ENCODE peak calls at places on chromosomes 16 and 17, in ten cellular contexts. Q is GM23338, V is cardiac muscle cell, C is OCI-LY7, E is sigmoid colon, W is upper lobe of right lung, B is IMR-90, L is AG10803, R is gastrocnemius medialis, T is bronchial epithelial cell. F is an unnamed sample.

GRCh38 chr17:57773557-57773956 is 28.5 kb upstream of the CCDC182 start:
- DNase-seq in C (no peak), W (no peak), R (no peak), V (no peak), L (no peak), E (no peak), B (no peak), T (peak), Q (no peak), F (no peak)

GRCh38 chr17:17714879-17715278 is 33.6 kb downstream of the RAI1 start:
- DNase-seq in W (no peak), L (no peak), B (no peak), T (no peak), V (no peak), R (no peak), Q (no peak), C (no peak), E (no peak), F (no peak)

GRCh38 chr17:75826561-75827290 is 17.5 kb downstream of the UNC13D start:
- DNase-seq in W (no peak), C (peak), Q (no peak), V (no peak), T (no peak), B (no peak), L (no peak), R (no peak), E (no peak), F (no peak)

GRCh38 chr16:76389126-76389525 is 111.9 kb downstream of the CNTNAP4 start:
- DNase-seq in C (no peak), R (no peak), W (no peak), V (no peak), B (no peak), E (no peak), T (no peak), Q (no peak), L (no peak), F (no peak)

GRCh38 chr16:49472598-49472997 is 99.0 kb downstream of the C16orf78 start:
- DNase-seq in B (no peak), V (no peak), T (no peak), Q (peak), R (no peak), L (no peak), W (peak), E (peak), C (no peak), F (no peak)

GRCh38 chr16:89453662-89454321 is 36.6 kb downstream of the ANKRD11 start:
- DNase-seq in Q (no peak), C (no peak), V (no peak), L (no peak), E (no peak), R (no peak), T (no peak), B (no peak), W (no peak), F (no peak)

GRCh38 chr16:89646906-89647305 is 10.6 kb downstream of the CHMP1A start:
- DNase-seq in R (no peak), L (no peak), W (no peak), Q (no peak), E (no peak), B (no peak), T (peak), C (no peak), V (no peak), F (no peak)

GRCh38 chr17:29061036-29061435 is 18.1 kb downstream of the PIPOX start:
- DNase-seq in R (no peak), W (no peak), L (no peak), B (no peak), T (no peak), C (no peak), Q (no peak), E (no peak), V (peak), F (no peak)

GRCh38 chr16:82585675-82586074 is 41.1 kb upstream of the CDH13 start:
- DNase-seq in C (no peak), L (peak), R (no peak), Q (no peak), V (no peak), B (peak), T (peak), E (no peak), W (no peak), F (peak)

GRCh38 chr16:21646721-21647561 is 5.5 kb downstream of the IGSF6 start:
- DNase-seq in T (peak), R (no peak), B (no peak), C (peak), W (no peak), Q (no peak), V (no peak), L (no peak), E (no peak), F (no peak)

GRCh38 chr16:70725912-70726828 is 40.3 kb upstream of the MTSS2 start:
- DNase-seq in R (no peak), V (peak), E (peak), C (no peak), W (peak), Q (no peak), T (no peak), B (peak), L (no peak), F (no peak)

GRCh38 chr17:78257810-78258322 is 26.4 kb downstream of the TMEM235 start:
- DNase-seq in T (no peak), W (peak), C (peak), V (no peak), B (peak), Q (no peak), E (no peak), L (no peak), R (no peak), F (peak)

GRCh38 chr17:75610103-75610984 is 22.7 kb downstream of the MYO15B start:
- DNase-seq in Q (no peak), V (no peak), L (no peak), W (no peak), T (no peak), B (no peak), C (no peak), R (no peak), E (no peak), F (no peak)

GRCh38 chr16:54932737-54933254 is 2.1 kb downstream of the IRX5 start:
- DNase-seq in Q (peak), L (no peak), V (peak), B (no peak), T (no peak), W (peak), E (no peak), C (no peak), R (no peak), F (no peak)

DNA sequence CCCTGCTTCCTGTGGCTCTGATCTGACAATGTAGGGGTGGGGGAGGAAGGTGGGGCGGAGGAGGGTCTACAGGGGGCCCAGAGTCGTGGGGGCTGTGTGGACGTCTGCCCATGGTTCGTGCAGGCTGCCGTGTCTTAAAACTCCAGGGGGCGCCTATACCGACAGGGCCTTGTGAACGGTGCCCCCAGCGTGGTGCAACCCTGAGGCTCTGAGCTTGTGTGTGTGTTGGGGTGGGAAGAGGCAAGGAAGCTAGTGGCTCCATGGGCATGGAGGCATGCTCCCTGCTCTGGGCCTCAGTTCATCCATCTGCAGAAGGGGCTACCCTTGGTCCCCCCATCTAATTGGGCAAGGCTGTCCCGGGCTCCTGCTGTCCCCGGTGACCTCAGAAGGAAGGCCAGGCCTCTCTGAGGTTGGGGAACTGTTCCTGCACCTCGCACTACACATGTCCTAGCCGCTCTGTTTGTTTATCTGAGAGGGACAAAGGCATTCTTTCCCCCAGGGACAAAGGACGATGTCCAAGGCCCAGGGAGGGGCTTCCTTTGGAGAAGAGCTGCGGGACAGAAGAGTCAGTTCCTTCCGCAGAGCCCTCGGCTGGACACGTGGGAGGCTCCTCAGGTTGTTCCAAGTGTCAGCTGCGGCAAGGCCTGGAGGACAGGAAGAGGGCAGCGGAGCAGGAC is 13.5 kb downstream of the CA4 start:
- DNase-seq in V (peak), L (no peak), B (no peak), T (no peak), W (peak), E (no peak), Q (no peak), C (peak), R (no peak), F (no peak)
- TF ChIP-seq CTCF in V (no peak), L (no peak), B (no peak), T (no peak), W (no peak), E (no peak), Q (no peak), C (peak), R (no peak), F (peak)

DNA sequence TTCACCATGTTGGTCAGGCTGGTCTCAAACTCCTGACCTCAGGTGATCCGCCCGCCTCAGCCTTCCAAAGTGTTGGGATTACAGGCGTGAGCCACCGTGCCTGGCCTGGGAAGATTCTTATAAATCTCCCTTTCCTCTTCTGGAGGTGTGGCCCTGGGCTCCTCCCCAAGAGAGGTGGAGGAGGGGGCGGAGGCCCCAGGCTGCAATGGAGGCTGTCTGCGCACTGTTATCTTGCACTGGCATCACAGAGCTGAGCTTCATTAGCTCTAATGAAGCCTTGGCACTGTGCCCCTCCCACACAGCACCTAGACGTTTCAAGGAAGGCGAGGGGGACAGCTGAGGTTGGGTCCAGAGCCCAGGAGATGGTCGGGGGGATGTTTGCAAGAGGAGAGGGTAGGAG is 7.5 kb downstream of the ARHGAP23 start:
- DNase-seq in V (no peak), Q (no peak), T (no peak), R (no peak), C (no peak), B (no peak), E (no peak), W (no peak), L (no peak), F (no peak)
- H3K4me3 ChIP-seq in V (no peak), Q (no peak), T (no peak), R (no peak), C (no peak), B (no peak), E (no peak), W (no peak), L (no peak), F (no peak)

DNA sequence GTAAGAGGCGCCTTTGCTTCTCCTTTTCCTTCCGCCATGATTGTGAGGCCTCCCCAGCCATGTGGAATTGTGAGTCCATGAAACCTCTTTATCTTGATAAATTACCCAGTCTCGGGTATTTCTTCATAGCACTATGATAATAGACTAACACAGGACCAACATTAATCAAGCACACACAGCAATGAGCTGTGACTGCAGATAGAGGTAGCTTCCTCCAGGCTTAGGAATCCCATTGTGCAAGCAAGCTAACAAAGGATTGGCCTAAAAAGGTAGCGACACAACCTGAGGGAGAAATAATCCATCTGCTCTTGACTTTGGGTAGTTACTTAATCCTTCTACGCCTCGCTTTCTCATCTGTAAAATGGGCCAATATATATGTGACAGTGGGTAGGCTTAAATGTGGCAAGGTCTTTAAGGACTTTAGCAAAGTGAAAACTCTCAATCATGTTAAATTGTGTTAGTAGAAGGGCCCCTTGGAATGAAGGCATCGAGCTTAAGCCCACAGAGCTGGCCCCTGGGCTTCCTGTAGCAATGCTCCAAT is 393.6 kb downstream of the SOX9 start:
- DNase-seq in W (no peak), R (no peak), C (no peak), B (no peak), V (no peak), L (no peak), Q (no peak), E (no peak), T (no peak), F (no peak)
- TF ChIP-seq CTCF in W (no peak), R (no peak), C (no peak), B (no peak), V (no peak), L (no peak), Q (no peak), E (no peak), T (no peak), F (no peak)

GRCh38 chr16:28514246-28514645 is 7.6 kb upstream of the IL27 start:
- DNase-seq in Q (no peak), R (no peak), E (no peak), C (no peak), T (no peak), V (no peak), B (no peak), L (no peak), W (no peak), F (no peak)
- H3K4me3 ChIP-seq in Q (no peak), R (no peak), E (no peak), C (no peak), T (no peak), V (no peak), B (no peak), L (no peak), W (no peak), F (no peak)

GRCh38 chr16:66968847-66969246 is 7.8 kb downstream of the CES3 start:
- DNase-seq in Q (no peak), C (no peak), T (no peak), V (no peak), W (no peak), L (no peak), E (no peak), R (no peak), B (no peak), F (no peak)
- TF ChIP-seq CTCF in Q (no peak), C (no peak), T (no peak), V (no peak), W (no peak), L (no peak), E (no peak), R (no peak), B (no peak), F (no peak)

DNA sequence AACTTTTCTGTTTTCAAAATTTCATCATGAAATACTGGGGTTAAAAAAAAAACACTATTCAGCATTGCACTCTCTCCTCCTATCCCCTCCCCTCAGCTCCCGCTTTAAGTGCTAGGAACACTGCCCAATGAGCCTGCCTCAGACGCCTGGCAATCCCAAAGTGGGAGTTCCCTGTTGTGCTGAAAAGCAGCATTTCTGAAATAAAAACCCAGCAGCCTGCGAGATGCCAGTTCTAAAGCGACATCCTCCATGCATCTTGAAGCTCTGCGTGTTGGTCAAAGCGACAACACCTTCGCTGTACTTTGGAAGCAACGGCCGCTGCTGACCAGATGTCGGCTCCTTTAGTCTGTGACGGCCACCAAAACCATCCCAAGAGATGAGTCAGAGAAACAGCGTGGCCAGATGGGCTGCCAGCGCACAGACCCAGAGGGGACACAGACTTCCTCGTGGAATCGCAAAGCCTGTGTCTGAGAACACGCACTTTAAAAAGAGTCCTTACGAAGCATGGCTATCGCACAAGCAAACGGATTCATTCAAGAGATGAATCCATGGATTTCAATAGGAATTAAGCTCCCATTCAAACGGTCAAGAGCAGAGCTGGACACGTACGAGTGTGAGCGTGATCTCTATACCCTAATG is 32.8 kb downstream of the FBXO31 start:
- DNase-seq in W (no peak), L (peak), R (peak), B (peak), T (no peak), V (no peak), E (no peak), Q (no peak), C (no peak), F (no peak)
- H3K4me3 ChIP-seq in W (no peak), L (peak), R (no peak), B (no peak), T (no peak), V (no peak), E (no peak), Q (no peak), C (no peak), F (no peak)

F was measured in brain microvascular endothelial cell.